ENCODE peak calls at places on chromosomes 2 and 18, in four cellular contexts. F is astrocyte of the hippocampus; H is central memory CD4-positive, alpha-beta T cell; G is ACHN. L is an unnamed sample.

GRCh38 chr18:22858121-22858520 is 75.0 kb upstream of the RBBP8 start:
- DNase-seq in G (no peak), H (no peak), F (no peak), L (no peak)

GRCh38 chr2:45809205-45809604 is 157.7 kb downstream of the PRKCE start:
- DNase-seq in G (no peak), F (no peak), H (no peak), L (no peak)

GRCh38 chr2:172819943-172820342 is 84.3 kb downstream of the RAPGEF4 start:
- DNase-seq in G (no peak), F (no peak), H (no peak), L (no peak)

GRCh38 chr2:176473851-176474250 is 204.6 kb downstream of the MTX2 start:
- DNase-seq in F (no peak), H (no peak), G (no peak), L (no peak)

GRCh38 chr2:239846789-239847676 is 178.1 kb downstream of the NDUFA10 start:
- DNase-seq in F (no peak), G (no peak), H (no peak), L (no peak)

GRCh38 chr2:168185583-168186274 is 61.7 kb downstream of the STK39 start:
- DNase-seq in H (no peak), G (no peak), F (no peak), L (no peak)

GRCh38 chr2:121690095-121690494 is 40.8 kb upstream of the CLASP1 start:
- DNase-seq in G (no peak), H (no peak), F (no peak), L (no peak)

GRCh38 chr2:31434911-31435310 is 20.4 kb upstream of the XDH start:
- DNase-seq in F (no peak), H (no peak), G (no peak), L (no peak)

GRCh38 chr2:10205201-10205475 is 82.6 kb downstream of the RRM2 start:
- DNase-seq in H (no peak), G (no peak), F (no peak), L (no peak)

GRCh38 chr2:104932243-104932642 is 78.3 kb downstream of the POU3F3 start:
- DNase-seq in H (no peak), G (no peak), F (no peak), L (no peak)

GRCh38 chr2:149860276-149860921 is 272.8 kb upstream of the MMADHC start:
- DNase-seq in H (no peak), G (no peak), F (peak), L (peak)

GRCh38 chr2:109728809-109729208 is 65.3 kb upstream of the RGPD5 start:
- DNase-seq in F (no peak), G (no peak), H (no peak), L (no peak)

GRCh38 chr2:25528173-25528572 is 145.2 kb downstream of the DTNB start:
- DNase-seq in H (no peak), F (peak), G (peak), L (peak)

GRCh38 chr2:98530114-98530513 is 78.2 kb downstream of the COA5 start:
- DNase-seq in G (no peak), H (no peak), F (no peak), L (no peak)

GRCh38 chr2:171080607-171081006 is 80.1 kb downstream of the TLK1 start:
- DNase-seq in F (no peak), G (no peak), H (no peak), L (no peak)

GRCh38 chr2:189783451-189783926 is 650 bp downstream of the ORMDL1 start:
- DNase-seq in G (peak), H (no peak), F (no peak), L (peak)